ENCODE peak calls at places on chromosome 18, in four cellular contexts. C, Z, G and S are unnamed samples.

GRCh38 chr18:42028232-42028832 is 73.3 kb downstream of the PIK3C3 start:
- DNase-seq in C (no peak), Z (peak), G (no peak), S (no peak)

GRCh38 chr18:48410095-48410920 is 1.1 kb upstream of the ZBTB7C start:
- DNase-seq in C (peak), Z (peak), G (peak), S (peak)

GRCh38 chr18:36734589-36734988 is 94.2 kb downstream of the TPGS2 start:
- DNase-seq in C (no peak), Z (no peak), G (no peak), S (no peak)

GRCh38 chr18:79611040-79611681 is 68.4 kb upstream of the CTDP1 start:
- DNase-seq in C (no peak), Z (peak), G (no peak), S (peak)

GRCh38 chr18:46660955-46661749 is 4.1 kb upstream of the LOXHD1 start:
- DNase-seq in C (no peak), Z (peak), G (no peak), S (no peak)

GRCh38 chr18:77131652-77132368 is 773 bp downstream of the MBP start:
- DNase-seq in C (peak), Z (peak), G (peak), S (peak)

GRCh38 chr18:47745227-47745626 is 185.2 kb downstream of the SMAD2 start:
- DNase-seq in C (no peak), Z (no peak), G (peak), S (no peak)

GRCh38 chr18:13112982-13113381 is 105.6 kb upstream of the LDLRAD4 start:
- DNase-seq in C (peak), Z (peak), G (peak), S (no peak)

GRCh38 chr18:48773821-48774220 is 176.9 kb downstream of the SMAD7 start:
- DNase-seq in C (no peak), Z (no peak), G (no peak), S (no peak)

GRCh38 chr18:61322265-61322873 is 10.9 kb upstream of the CDH20 start:
- DNase-seq in C (peak), Z (peak), G (peak), S (no peak)

GRCh38 chr18:69689081-69689759 is 258.5 kb downstream of the CD226 start:
- DNase-seq in C (no peak), Z (no peak), G (no peak), S (no peak)

GRCh38 chr18:37252854-37253396 is 312.7 kb downstream of the CELF4 start:
- DNase-seq in C (no peak), Z (no peak), G (no peak), S (no peak)

GRCh38 chr18:40555914-40556313 is 1399.1 kb upstream of the PIK3C3 start:
- DNase-seq in C (no peak), Z (no peak), G (no peak), S (no peak)

GRCh38 chr18:13465126-13465446 is 246.5 kb downstream of the LDLRAD4 start:
- DNase-seq in C (no peak), Z (no peak), G (no peak), S (no peak)

GRCh38 chr18:49238433-49239042 is 221.9 kb downstream of the DYM start:
- DNase-seq in C (no peak), Z (peak), G (no peak), S (no peak)

GRCh38 chr18:46416706-46417638 is 240.0 kb downstream of the LOXHD1 start:
- DNase-seq in C (no peak), Z (peak), G (no peak), S (no peak)

GRCh38 chr18:46756559-46757201 is at the start of gene ST8SIA5:
- DNase-seq in C (no peak), Z (no peak), G (no peak), S (peak)

GRCh38 chr18:76432970-76433767 is 61.9 kb downstream of the ZNF516 start:
- DNase-seq in C (no peak), Z (no peak), G (no peak), S (no peak)

GRCh38 chr18:76169733-76170132 is 325.3 kb downstream of the ZNF516 start:
- DNase-seq in C (no peak), Z (no peak), G (no peak), S (no peak)

GRCh38 chr18:9000736-9001135 is 101.8 kb upstream of the NDUFV2 start:
- DNase-seq in C (no peak), Z (no peak), G (no peak), S (no peak)

GRCh38 chr18:31274915-31275314 is 43.0 kb upstream of the DSG1 start:
- DNase-seq in C (peak), Z (peak), G (peak), S (no peak)

GRCh38 chr18:23970161-23971153 is 44.1 kb upstream of the TTC39C start:
- DNase-seq in C (no peak), Z (no peak), G (no peak), S (no peak)

GRCh38 chr18:32550958-32551357 is 80.3 kb upstream of the GAREM1 start:
- DNase-seq in C (no peak), Z (no peak), G (no peak), S (no peak)

GRCh38 chr18:46718501-46719341 is 38.1 kb downstream of the ST8SIA5 start:
- DNase-seq in C (no peak), Z (peak), G (no peak), S (no peak)

GRCh38 chr18:72772916-72773315 is 94.9 kb downstream of the NETO1 start:
- DNase-seq in C (no peak), Z (no peak), G (no peak), S (no peak)

GRCh38 chr18:24876266-24876665 is 415.8 kb downstream of the HRH4 start:
- DNase-seq in C (no peak), Z (no peak), G (no peak), S (no peak)

GRCh38 chr18:72419914-72420313 is 124.2 kb downstream of the CBLN2 start:
- DNase-seq in C (no peak), Z (no peak), G (no peak), S (no peak)

GRCh38 chr18:7457276-7457675 is 109.8 kb upstream of the PTPRM start:
- DNase-seq in C (no peak), Z (no peak), G (no peak), S (no peak)

GRCh38 chr18:7459851-7460774 is 107.0 kb upstream of the PTPRM start:
- DNase-seq in C (no peak), Z (no peak), G (no peak), S (no peak)

GRCh38 chr18:7464245-7464966 is 102.7 kb upstream of the PTPRM start:
- DNase-seq in C (no peak), Z (no peak), G (no peak), S (no peak)

GRCh38 chr18:7454429-7454828 is 112.7 kb upstream of the PTPRM start:
- DNase-seq in C (no peak), Z (no peak), G (no peak), S (no peak)

DNA sequence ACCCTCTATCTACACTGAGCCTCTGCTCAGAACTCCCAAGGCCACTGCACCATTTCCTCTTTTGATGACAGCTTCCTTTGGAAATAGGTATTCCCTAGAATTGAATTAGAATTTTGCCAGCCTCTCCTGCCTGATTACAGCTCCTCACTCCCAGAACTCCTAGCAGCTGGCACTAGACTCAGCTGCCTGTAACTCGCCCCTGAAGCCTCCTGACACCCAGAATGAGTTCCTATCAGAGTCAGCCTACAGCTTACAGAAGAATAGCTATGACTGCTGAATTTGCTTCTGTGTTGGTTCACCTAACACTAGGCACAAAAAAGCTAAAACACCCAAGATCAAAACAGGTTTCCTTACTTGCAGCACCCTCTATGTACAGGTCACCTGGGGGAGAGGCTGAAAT is 108.2 kb upstream of the PTPRM start:
- DNase-seq in C (no peak), Z (no peak), G (no peak), S (no peak)
- TF ChIP-seq EP300 in C (no peak), Z (no peak), G (no peak), S (no peak)

GRCh38 chr18:382423-382984 is 114.7 kb upstream of the THOC1 start:
- DNase-seq in C (no peak), Z (no peak), G (no peak), S (no peak)

GRCh38 chr18:383135-383534 is 115.3 kb upstream of the THOC1 start:
- DNase-seq in C (no peak), Z (no peak), G (no peak), S (no peak)

GRCh38 chr18:378039-378438 is 110.2 kb upstream of the THOC1 start:
- DNase-seq in C (no peak), Z (no peak), G (no peak), S (no peak)

GRCh38 chr18:377088-377487 is 109.2 kb upstream of the THOC1 start:
- DNase-seq in C (no peak), Z (no peak), G (no peak), S (no peak)

DNA sequence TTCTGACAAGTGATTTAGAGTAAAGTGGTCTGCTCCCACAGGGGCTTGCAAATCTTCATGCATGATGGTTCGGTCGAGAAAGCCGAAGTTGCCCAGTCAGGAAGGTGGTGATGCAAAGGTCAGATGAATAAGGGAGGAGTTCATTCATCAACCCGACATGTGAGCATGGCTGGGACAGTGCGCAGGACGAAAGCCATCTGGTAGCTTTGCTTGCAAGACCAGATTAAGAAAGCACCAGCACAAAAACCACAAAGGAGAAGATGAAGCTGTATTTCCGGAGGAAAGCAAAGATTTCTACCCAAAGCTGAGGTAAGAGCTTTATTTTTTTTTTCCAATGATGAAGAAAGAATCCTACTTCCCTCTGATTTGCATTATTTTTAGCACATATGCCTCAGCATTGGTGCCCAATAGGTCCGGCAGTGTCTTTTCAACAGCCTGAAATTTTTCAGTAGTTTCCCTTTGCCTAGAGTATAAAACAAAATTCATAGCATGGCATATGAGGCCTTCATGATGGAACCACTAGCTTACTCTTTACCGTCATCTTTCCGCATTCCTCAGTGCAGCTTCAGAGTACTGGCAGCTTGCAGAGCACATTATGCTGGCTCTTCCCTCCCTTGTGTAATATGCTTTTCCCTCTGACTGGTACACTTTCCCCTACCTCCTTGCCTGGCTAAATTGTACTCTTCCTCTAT is 112.0 kb upstream of the THOC1 start:
- DNase-seq in C (no peak), Z (no peak), G (no peak), S (no peak)
- TF ChIP-seq EP300 in C (no peak), Z (no peak), G (no peak), S (no peak)

GRCh38 chr18:55983433-55983832 is 395.4 kb upstream of the TCF4 start:
- DNase-seq in C (no peak), Z (no peak), G (no peak), S (no peak)

GRCh38 chr18:55982992-55983391 is 395.0 kb upstream of the TCF4 start:
- DNase-seq in C (no peak), Z (no peak), G (no peak), S (no peak)

GRCh38 chr18:55981712-55982475 is 393.9 kb upstream of the TCF4 start:
- DNase-seq in C (no peak), Z (no peak), G (no peak), S (no peak)
- TF ChIP-seq EP300 in C (no peak), Z (no peak), G (no peak), S (no peak)

DNA sequence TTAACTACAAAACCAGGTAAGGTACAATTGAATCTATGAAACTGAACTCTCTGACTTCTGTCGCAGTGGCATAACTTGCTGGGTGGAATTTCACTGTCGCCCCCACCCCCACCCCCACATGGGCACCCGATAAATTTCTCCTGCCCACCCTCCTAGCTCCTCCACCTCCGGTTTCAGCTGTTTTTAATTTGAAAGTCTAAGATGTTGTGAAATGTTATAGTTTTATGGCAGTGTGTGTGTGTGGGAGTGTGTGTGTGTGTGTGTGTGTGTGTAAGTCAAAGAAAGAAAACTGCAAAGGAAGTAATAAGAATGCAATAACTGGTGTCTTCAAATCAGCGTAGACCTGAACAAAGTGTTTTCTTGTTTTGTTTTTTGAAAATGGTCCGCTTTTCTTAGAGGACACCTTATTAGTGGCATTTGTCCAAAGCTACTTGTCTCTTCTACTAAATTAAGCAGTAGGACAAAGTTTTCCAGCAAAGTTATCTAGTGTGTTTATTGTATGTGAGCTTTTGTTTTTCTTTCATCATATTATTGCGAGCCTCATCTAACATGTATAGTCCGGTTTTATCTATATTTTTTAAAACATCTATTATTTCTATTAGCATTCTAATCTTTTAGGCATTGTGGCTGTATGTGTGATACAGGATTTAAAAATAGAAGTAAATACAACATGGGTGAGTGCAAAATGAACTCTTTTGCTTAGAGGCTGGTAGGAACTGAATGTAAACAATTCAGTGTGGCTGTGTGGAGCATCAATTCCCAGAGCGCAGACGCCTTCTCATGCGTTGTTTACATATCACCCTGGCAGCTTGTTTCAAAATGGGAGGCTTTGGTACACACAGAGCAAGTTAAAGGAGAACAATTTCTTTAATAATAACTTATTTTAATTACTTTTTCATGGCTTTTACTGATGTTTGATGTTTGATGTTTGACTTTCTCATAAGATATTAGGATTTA is 610 bp downstream of the DTNA start:
- DNase-seq in C (no peak), Z (no peak), G (no peak), S (no peak)
- TF ChIP-seq EP300 in C (no peak), Z (no peak), G (no peak), S (no peak)

GRCh38 chr18:11293794-11294193 is 144.4 kb upstream of the PIEZO2 start:
- DNase-seq in C (no peak), Z (no peak), G (no peak), S (no peak)
- TF ChIP-seq EP300 in C (no peak), Z (no peak), G (no peak), S (no peak)

DNA sequence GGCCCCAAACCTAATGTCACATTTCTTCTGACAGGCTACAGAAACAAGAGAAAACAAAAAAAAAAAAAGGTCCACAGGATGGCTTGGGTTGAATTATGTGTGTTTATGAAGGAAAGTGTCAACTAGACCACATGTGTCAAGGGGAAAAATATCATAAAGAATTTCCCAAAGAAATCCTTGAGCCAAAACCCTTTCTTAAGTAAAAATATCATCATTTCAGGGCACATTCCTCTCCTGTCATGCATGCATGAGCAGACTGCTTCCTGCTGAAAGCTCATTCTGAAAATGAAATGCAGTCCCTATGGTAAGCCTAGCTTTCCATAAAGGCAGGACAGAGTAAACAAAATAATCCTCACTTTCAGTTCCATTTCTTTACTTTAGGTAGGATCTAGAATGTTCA is 85.7 kb upstream of the RBBP8 start:
- DNase-seq in C (no peak), Z (no peak), G (no peak), S (no peak)
- TF ChIP-seq EP300 in C (no peak), Z (no peak), G (no peak), S (no peak)

DNA sequence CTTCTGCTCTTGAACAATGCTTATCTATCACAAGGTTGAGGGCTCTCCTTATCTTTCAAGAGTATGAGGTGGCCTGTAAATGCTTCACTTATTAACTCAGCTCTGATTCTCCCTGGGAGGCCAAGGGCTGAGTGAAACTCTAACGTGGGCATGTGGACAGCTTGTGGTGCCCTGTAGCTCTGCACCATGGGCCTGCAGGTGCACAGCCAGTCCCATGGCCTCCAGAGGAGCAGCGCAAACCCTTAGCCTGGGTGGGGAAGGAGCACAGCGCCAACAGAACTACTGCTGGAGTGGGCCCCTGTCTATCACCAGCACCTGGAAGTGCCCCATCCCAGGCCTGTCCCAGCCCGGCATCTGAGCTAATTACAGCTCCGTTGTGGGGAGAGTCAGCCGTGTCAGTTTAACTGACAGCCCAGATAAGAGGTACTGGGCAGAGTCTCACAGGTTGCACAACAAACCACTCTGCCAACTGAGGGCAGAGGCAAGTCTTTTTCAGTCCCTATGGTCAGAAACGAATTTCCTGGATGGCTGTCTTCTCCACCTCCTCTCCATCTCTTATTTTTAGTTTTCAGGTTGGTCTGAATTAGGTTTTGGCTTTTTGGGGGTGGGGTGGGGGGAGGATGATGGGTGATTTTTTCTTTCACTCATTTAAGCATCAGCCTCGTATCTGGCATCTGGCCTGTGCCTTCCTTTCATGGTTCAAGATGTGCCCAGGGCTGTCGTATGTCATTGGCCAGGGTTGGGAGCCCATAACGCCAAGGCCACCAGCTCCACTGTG is 219.5 kb downstream of the BCL2 start:
- DNase-seq in C (peak), Z (no peak), G (no peak), S (no peak)
- TF ChIP-seq EP300 in C (no peak), Z (no peak), G (no peak), S (no peak)

DNA sequence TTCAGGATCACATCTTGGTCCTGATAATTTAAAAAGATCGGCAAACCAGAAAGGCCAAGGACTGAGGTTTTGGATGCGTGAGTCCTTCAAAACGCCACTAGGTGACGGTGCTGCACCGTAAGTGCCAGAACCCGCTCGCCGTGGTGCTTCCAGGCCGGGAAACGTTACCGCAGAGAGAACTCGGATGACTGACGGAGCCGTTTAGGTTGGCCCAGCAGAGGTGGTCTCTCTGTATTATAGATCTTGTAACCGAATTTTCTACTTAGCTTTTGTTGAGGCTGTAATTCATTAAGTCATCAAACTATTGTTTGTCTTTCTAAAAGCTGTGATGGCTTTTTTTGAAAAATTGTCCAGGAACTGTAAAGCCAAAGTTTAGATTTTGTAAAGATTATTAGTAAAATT is 39.8 kb upstream of the ADCYAP1 start:
- DNase-seq in C (peak), Z (peak), G (peak), S (no peak)
- TF ChIP-seq EP300 in C (no peak), Z (no peak), G (no peak), S (no peak)

DNA sequence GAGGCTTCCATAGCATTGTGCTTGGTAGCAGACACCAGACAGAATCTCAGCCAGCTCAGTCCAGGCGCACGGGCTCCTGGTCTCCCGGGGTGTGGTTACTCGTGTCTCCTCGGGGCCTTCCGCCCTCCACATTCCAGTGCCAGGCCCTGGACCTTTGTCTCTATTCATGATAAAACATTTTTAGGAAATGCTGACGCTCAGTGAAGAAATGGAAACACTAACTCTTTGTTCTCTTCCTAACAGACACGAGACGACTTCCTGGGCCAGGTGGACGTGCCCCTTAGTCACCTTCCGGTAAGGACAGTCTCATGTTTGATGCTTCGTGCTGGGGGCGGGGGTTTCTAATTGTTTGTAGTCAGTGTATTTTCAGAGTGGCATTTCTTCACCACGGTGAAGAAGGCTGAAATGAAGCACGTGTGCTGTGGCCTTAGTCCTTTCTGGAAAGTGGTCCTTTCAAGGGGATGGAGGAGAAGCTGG is 271.8 kb downstream of the NEDD4L start:
- DNase-seq in C (peak), Z (no peak), G (no peak), S (no peak)
- TF ChIP-seq EP300 in C (peak), Z (no peak), G (peak), S (no peak)

GRCh38 chr18:361941-362913 is 94.4 kb upstream of the THOC1 start:
- DNase-seq in C (no peak), Z (no peak), G (no peak), S (peak)
- TF ChIP-seq EP300 in C (no peak), Z (no peak), G (no peak), S (no peak)